ENCODE peak calls at places on chromosomes 4 and X, in eight cellular contexts. E is colonic mucosa, O is mammary epithelial cell, J is H1, U is brain microvascular endothelial cell, R is cardiac muscle cell, G is mesendoderm, F is prostate gland. T is an unnamed sample.

GRCh38 chr4:40672528-40673522 is 43.2 kb upstream of the RBM47 start:
- DNase-seq in E (no peak), O (peak), J (no peak), U (peak), R (no peak), G (peak), F (no peak), T (peak)

GRCh38 chr4:141099326-141099725 is 33.9 kb downstream of the RNF150 start:
- DNase-seq in E (no peak), O (no peak), J (no peak), U (peak), R (no peak), G (no peak), F (no peak), T (no peak)

GRCh38 chr4:122879001-122879400 is 43.4 kb downstream of the NUDT6 start:
- DNase-seq in E (no peak), O (no peak), J (no peak), U (no peak), R (no peak), G (no peak), F (no peak), T (no peak)

GRCh38 chrX:10833299-10834169 is 213.1 kb upstream of the MID1 start:
- DNase-seq in E (peak), O (peak), J (peak), U (no peak), R (peak), G (peak), F (peak), T (peak)

GRCh38 chrX:105752334-105752733 is 70.0 kb upstream of the NRK start:
- DNase-seq in E (no peak), O (no peak), J (no peak), U (no peak), R (no peak), G (peak), F (no peak), T (no peak)

GRCh38 chr4:142875117-142875516 is 29.0 kb upstream of the INPP4B start:
- DNase-seq in E (no peak), O (no peak), J (no peak), U (no peak), R (no peak), G (peak), F (no peak), T (no peak)

GRCh38 chr4:73257995-73258667 is 467 bp downstream of the ANKRD17 start:
- DNase-seq in E (peak), O (peak), J (peak), U (peak), R (peak), G (peak), F (peak), T (no peak)

GRCh38 chr4:121155893-121156292 is 8.2 kb downstream of the TNIP3 start:
- DNase-seq in E (no peak), O (peak), J (no peak), U (peak), R (no peak), G (peak), F (no peak), T (peak)

GRCh38 chr4:85756938-85757337 is 282.0 kb downstream of the ARHGAP24 start:
- DNase-seq in E (no peak), O (no peak), J (no peak), U (peak), R (peak), G (peak), F (no peak), T (no peak)

GRCh38 chrX:50920132-50920531 is 9.6 kb downstream of the BMP15 start:
- DNase-seq in E (no peak), O (peak), J (no peak), U (peak), R (no peak), G (peak), F (peak), T (no peak)

GRCh38 chrX:123665197-123665596 is 67.7 kb downstream of the THOC2 start:
- DNase-seq in E (no peak), O (peak), J (no peak), U (no peak), R (no peak), G (no peak), F (no peak), T (peak)

GRCh38 chr4:185109736-185110135 is 33.3 kb upstream of the SLC25A4 start:
- DNase-seq in E (no peak), O (no peak), J (no peak), U (no peak), R (no peak), G (peak), F (no peak), T (no peak)

GRCh38 chrX:13101439-13102139 is 57.2 kb upstream of the FAM9C start:
- DNase-seq in E (peak), O (peak), J (no peak), U (peak), R (no peak), G (no peak), F (peak), T (peak)

DNA sequence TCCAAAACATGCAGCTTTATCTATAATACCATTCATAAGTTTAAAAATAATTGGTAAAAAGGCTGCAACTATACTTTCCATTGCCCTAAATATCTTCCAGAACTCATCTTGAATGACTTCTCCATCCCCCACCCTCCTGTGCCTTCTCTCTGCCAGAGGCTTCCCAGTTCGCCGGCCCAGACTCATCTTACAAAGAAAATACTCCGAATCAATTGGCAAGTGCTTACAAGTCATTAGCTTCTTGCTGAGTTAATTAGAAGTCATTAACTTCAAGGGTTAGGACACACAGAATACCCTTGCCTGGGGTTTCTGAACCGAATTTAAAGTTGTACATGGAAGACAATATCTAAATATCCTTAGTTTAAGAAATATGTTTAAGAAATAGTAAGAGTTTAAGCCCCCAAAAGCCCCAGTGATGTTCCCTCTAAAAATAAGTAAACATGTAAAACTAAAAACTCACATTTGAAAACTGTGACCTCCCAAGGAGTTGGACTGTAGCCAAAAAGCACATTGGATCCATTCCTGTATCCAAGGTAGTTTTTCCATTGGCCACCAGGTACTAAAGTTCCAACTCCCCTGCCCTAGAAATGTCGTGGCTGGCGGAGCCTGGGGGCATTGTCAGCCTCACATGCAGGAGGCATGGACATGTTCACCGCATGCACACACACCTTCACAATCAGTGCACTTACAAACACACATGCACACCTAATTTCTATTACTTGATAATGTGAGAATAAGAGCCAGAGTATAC is 535.2 kb upstream of the FAT1 start:
- DNase-seq in E (no peak), O (no peak), J (no peak), U (no peak), R (no peak), G (peak), F (no peak), T (no peak)
- H3K27ac ChIP-seq in E (no peak), O (no peak), J (no peak), U (no peak), R (no peak), G (no peak), F (no peak), T (no peak)

DNA sequence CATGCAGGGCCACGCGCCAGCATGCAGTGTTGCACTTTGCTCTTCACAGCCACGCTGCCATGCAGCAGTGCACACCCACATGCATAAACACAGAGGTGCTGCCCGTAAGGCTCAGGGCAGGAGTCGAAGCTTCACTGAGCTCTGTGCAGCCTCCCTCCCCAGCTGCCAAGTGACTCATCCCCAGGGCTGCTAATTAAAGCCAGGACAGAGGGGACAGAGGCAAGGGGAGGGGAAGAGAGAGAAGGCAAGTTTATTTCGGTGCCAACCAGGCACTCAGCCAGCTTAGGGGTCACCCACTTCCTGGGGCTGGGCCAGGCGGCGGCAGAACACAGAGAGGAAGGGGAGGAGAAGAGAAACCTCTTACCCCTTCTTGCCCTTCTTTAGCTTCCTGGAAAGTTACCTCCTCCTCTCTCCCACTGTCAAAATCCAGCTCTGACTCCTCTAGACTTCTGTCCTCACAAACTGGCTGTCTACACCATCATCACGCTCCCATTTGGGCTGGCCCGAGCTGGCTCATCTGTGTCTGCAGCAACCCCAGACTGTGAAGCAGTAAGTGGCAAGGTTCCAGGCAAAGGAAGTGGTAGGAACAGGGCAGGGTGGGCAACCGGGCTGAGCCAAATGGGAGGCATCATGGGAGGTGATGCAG is 6.2 kb upstream of the IQSEC2 start:
- DNase-seq in E (peak), O (peak), J (no peak), U (peak), R (peak), G (no peak), F (peak), T (no peak)
- H3K27ac ChIP-seq in E (peak), O (no peak), J (no peak), U (no peak), R (peak), G (no peak), F (peak), T (no peak)

GRCh38 chrX:9373789-9374188 is 91.1 kb upstream of the TBL1X start:
- DNase-seq in E (peak), O (no peak), J (no peak), U (no peak), R (no peak), G (no peak), F (no peak), T (no peak)
- H3K27ac ChIP-seq in E (no peak), O (no peak), J (no peak), U (no peak), R (no peak), G (no peak), F (no peak), T (no peak)

DNA sequence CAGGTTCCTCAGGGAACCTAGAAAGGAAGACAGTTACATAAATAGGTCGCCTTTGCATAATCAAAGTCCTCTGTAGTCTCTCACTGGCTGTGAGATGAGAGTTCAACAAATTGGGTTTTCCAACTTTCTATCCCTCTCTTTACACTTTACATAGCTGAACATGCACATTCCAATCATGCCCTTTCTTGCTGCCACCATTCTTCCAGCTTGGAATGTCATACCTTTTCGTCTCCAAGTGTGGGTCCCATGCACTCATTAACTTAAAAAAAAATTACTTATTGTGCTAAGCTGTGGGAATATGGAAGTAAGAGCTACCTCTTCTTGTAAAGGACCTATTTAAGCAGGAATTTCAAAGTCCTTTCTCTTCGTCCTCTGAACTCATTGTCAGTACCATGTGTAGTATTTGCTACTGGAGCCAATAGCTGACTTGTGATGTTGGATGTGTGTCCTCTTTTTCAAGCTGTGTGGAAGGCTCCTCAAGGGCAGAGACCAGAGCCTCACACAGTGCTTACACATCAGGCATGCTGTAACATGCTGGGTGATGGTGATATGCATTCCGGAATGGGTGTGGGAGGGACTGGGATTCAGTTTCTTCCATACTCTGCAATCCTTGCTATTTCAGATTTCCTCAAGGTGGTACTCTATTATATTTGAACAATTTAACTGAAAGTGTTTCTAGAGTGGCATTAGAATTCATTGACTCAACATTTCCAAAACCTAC is 7.1 kb downstream of the ENOPH1 start:
- DNase-seq in E (no peak), O (peak), J (no peak), U (no peak), R (no peak), G (peak), F (peak), T (peak)
- H3K27ac ChIP-seq in E (no peak), O (peak), J (no peak), U (no peak), R (no peak), G (no peak), F (no peak), T (peak)

DNA sequence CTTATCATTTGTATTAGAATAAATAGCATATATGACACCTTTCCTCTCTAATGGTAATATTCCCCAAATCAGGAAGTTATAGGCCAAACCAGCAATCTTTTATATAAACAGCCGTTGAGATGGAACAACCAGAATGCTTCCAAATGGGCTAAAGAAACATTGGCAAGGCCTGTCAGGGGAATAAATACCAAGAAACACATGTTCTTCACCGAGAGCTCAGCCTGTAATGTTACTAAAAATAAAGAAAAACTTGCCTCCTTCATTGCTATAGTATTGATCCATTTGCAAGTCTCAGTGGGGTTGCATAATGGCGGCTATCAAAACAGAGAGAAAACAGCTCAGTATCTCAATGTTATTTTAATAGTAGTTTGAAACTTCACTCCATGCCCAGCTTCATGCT is 104.9 kb downstream of the FAM13A start:
- DNase-seq in E (no peak), O (no peak), J (no peak), U (no peak), R (no peak), G (no peak), F (no peak), T (no peak)
- H3K27ac ChIP-seq in E (no peak), O (no peak), J (no peak), U (no peak), R (no peak), G (no peak), F (no peak), T (no peak)

DNA sequence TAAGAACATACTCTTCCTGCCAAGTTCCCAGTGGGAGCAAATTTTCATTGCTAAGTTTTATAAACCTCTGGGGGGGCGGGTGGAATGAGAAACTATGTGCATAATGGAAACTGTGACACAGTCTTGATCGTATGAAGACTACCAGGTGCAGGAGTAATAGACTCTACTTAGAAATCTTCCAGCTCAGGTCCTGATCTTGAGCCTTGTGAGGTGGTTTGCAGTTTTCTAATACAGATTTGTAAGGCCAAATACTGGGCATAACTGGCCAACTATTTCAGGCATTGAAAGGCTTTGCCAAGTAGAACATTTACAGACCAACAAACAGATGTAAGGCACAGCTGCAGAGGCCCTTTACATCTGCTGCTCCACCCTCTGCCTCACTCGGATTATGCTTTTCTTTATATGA is 89.7 kb upstream of the CBR4 start:
- DNase-seq in E (no peak), O (no peak), J (no peak), U (peak), R (no peak), G (no peak), F (no peak), T (no peak)
- H3K27ac ChIP-seq in E (no peak), O (no peak), J (no peak), U (no peak), R (no peak), G (no peak), F (peak), T (no peak)

GRCh38 chr4:186724861-186725419 is 1.3 kb upstream of the FAT1 start:
- DNase-seq in E (peak), O (peak), J (no peak), U (peak), R (peak), G (peak), F (no peak), T (no peak)

GRCh38 chr4:186726440-186727148 is 2.9 kb upstream of the FAT1 start:
- DNase-seq in E (peak), O (peak), J (peak), U (peak), R (peak), G (peak), F (peak), T (peak)

GRCh38 chr4:186726150-186726439 is 2.4 kb upstream of the FAT1 start:
- DNase-seq in E (no peak), O (no peak), J (no peak), U (no peak), R (no peak), G (no peak), F (no peak), T (no peak)

GRCh38 chr4:186724048-186724860 is 598 bp upstream of the FAT1 start:
- DNase-seq in E (peak), O (peak), J (peak), U (peak), R (peak), G (peak), F (peak), T (no peak)

GRCh38 chr4:186725422-186726149 is 1.9 kb upstream of the FAT1 start:
- DNase-seq in E (peak), O (peak), J (peak), U (peak), R (peak), G (peak), F (peak), T (no peak)
- H3K27ac ChIP-seq in E (peak), O (peak), J (no peak), U (peak), R (peak), G (peak), F (peak), T (peak)

GRCh38 chr4:174120446-174121142 is 162.9 kb downstream of the FBXO8 start:
- DNase-seq in E (peak), O (peak), J (no peak), U (peak), R (peak), G (peak), F (no peak), T (no peak)

GRCh38 chr4:174119818-174120217 is 163.6 kb downstream of the FBXO8 start:
- DNase-seq in E (no peak), O (no peak), J (no peak), U (no peak), R (peak), G (no peak), F (no peak), T (no peak)

GRCh38 chr4:174117445-174117844 is 166.0 kb downstream of the FBXO8 start:
- DNase-seq in E (no peak), O (no peak), J (no peak), U (no peak), R (no peak), G (no peak), F (no peak), T (no peak)

GRCh38 chr4:174118171-174118570 is 165.3 kb downstream of the FBXO8 start:
- DNase-seq in E (no peak), O (no peak), J (no peak), U (no peak), R (no peak), G (no peak), F (no peak), T (no peak)

DNA sequence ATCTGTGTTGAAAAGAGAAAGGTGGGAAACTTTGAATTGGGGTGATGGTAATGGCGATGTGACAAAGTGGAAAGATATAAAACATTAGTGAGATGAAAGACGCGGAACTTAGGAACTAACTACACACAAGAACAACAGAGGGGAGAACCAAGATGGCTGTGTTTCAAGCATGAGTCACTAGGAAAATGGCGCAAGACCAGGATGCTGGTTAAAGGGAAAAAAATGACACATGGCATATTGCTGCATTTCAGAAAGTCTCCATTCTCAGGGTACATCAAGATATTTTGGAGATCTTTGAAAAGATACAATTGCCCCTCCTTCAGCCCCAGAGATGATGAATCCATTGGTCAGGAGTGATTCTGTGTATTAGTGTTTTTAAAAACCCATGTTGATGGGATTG is 164.4 kb downstream of the FBXO8 start:
- DNase-seq in E (no peak), O (peak), J (no peak), U (peak), R (no peak), G (no peak), F (no peak), T (no peak)
- H3K27ac ChIP-seq in E (no peak), O (no peak), J (no peak), U (no peak), R (no peak), G (no peak), F (no peak), T (no peak)

GRCh38 chr4:48016141-48017107 is at the start of the genes CNGA1 and NIPAL1:
- DNase-seq in E (peak), O (peak), J (peak), U (peak), R (peak), G (peak), F (peak), T (peak)
- H3K27ac ChIP-seq in E (peak), O (peak), J (no peak), U (peak), R (peak), G (no peak), F (peak), T (peak)

DNA sequence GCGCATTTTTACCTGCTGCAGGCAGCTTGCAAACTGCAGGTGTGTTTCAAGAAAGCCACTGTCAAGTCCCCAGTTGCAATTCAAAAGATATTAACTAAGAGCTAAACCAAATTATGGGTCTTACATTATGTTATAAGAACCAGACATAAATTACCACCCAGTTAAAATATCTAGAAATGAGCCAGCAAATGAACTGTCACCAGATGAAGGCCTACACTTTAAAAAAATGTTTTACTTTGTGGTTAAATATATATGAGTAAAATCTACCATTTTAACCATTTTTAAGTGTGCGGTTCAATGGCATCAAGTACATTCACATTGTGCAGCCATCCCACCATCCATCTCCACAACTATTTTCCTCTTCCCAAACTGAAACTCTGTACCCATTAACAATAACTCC is 32.0 kb upstream of the TMEM131L start:
- DNase-seq in E (no peak), O (no peak), J (no peak), U (no peak), R (no peak), G (no peak), F (no peak), T (no peak)
- H3K27ac ChIP-seq in E (no peak), O (no peak), J (no peak), U (no peak), R (no peak), G (no peak), F (no peak), T (no peak)